ENCODE peak calls at places on chromosomes 11 and 22, in eight cellular contexts. One of them, this sample, is unnamed.

GRCh38 chr11:57425565-57426438 is 1.1 kb downstream of the SLC43A3 start:
- DNase-seq in endothelial cell of umbilical vein: peak; percentile 41
- DNase-seq in heart left ventricle: peak; percentile 72
- DNase-seq in right lobe of liver: peak; percentile 66
- DNase-seq in K562: no peak
- DNase-seq in ovary: peak; percentile 66
- DNase-seq in IMR-90: peak; percentile 14
- DNase-seq in H54: no peak
- DNase-seq in this sample: peak; percentile 58

GRCh38 chr22:48752451-48753380 is 1075.0 kb downstream of the BRD1 start:
- DNase-seq in endothelial cell of umbilical vein: no peak
- DNase-seq in heart left ventricle: no peak
- DNase-seq in right lobe of liver: no peak
- DNase-seq in K562: no peak
- DNase-seq in ovary: no peak
- DNase-seq in IMR-90: no peak
- DNase-seq in H54: no peak
- DNase-seq in this sample: no peak

GRCh38 chr22:20249797-20250354 is 18.2 kb downstream of the RTN4R start:
- DNase-seq in endothelial cell of umbilical vein: peak; percentile 30
- DNase-seq in heart left ventricle: no peak
- DNase-seq in right lobe of liver: peak; percentile 72
- DNase-seq in K562: no peak
- DNase-seq in ovary: peak; percentile 66
- DNase-seq in IMR-90: peak; percentile 39
- DNase-seq in H54: no peak
- DNase-seq in this sample: peak; percentile 86

GRCh38 chr11:78570031-78570430 is 4.6 kb downstream of the NARS2 start:
- DNase-seq in endothelial cell of umbilical vein: no peak
- DNase-seq in heart left ventricle: no peak
- DNase-seq in right lobe of liver: no peak
- DNase-seq in K562: no peak
- DNase-seq in ovary: no peak
- DNase-seq in IMR-90: no peak
- DNase-seq in H54: no peak
- DNase-seq in this sample: no peak

GRCh38 chr11:132475046-132475445 is 1057.3 kb downstream of the OPCML start:
- DNase-seq in endothelial cell of umbilical vein: no peak
- DNase-seq in heart left ventricle: no peak
- DNase-seq in right lobe of liver: no peak
- DNase-seq in K562: no peak
- DNase-seq in ovary: no peak
- DNase-seq in IMR-90: no peak
- DNase-seq in H54: no peak
- DNase-seq in this sample: no peak

GRCh38 chr11:95095858-95096587 is 6.4 kb downstream of the ENDOD1 start:
- DNase-seq in endothelial cell of umbilical vein: peak; percentile 40
- DNase-seq in heart left ventricle: no peak
- DNase-seq in right lobe of liver: no peak
- DNase-seq in K562: no peak
- DNase-seq in ovary: no peak
- DNase-seq in IMR-90: peak; percentile 53
- DNase-seq in H54: no peak
- DNase-seq in this sample: no peak

GRCh38 chr11:3614742-3615171 is 27.0 kb downstream of the ART5 start:
- DNase-seq in endothelial cell of umbilical vein: no peak
- DNase-seq in heart left ventricle: no peak
- DNase-seq in right lobe of liver: no peak
- DNase-seq in K562: no peak
- DNase-seq in ovary: no peak
- DNase-seq in IMR-90: no peak
- DNase-seq in H54: peak; percentile 47
- DNase-seq in this sample: no peak

GRCh38 chr11:1157645-1158591 is at the start of gene MUC5AC:
- DNase-seq in endothelial cell of umbilical vein: no peak
- DNase-seq in heart left ventricle: no peak
- DNase-seq in right lobe of liver: no peak
- DNase-seq in K562: no peak
- DNase-seq in ovary: no peak
- DNase-seq in IMR-90: no peak
- DNase-seq in H54: no peak
- DNase-seq in this sample: peak; percentile 19

GRCh38 chr11:19660076-19660475 is 52.6 kb upstream of the NAV2 start:
- DNase-seq in endothelial cell of umbilical vein: peak; percentile 60
- DNase-seq in heart left ventricle: no peak
- DNase-seq in right lobe of liver: no peak
- DNase-seq in K562: peak; percentile 57
- DNase-seq in ovary: no peak
- DNase-seq in IMR-90: peak; percentile 85
- DNase-seq in H54: peak; percentile 58
- DNase-seq in this sample: no peak

GRCh38 chr11:130178441-130178971 is 18.9 kb downstream of the ST14 start:
- DNase-seq in endothelial cell of umbilical vein: no peak
- DNase-seq in heart left ventricle: no peak
- DNase-seq in right lobe of liver: peak; percentile 63
- DNase-seq in K562: no peak
- DNase-seq in ovary: no peak
- DNase-seq in IMR-90: peak; percentile 10
- DNase-seq in H54: no peak
- DNase-seq in this sample: no peak

GRCh38 chr11:67371549-67372231 is 1.7 kb downstream of the CLCF1 start:
- DNase-seq in endothelial cell of umbilical vein: no peak
- DNase-seq in heart left ventricle: no peak
- DNase-seq in right lobe of liver: no peak
- DNase-seq in K562: peak; percentile 67
- DNase-seq in ovary: peak; percentile 45
- DNase-seq in IMR-90: peak; percentile 52
- DNase-seq in H54: no peak
- DNase-seq in this sample: peak; percentile 47

GRCh38 chr11:47413908-47414684 is 5.7 kb downstream of the SLC39A13 start:
- DNase-seq in endothelial cell of umbilical vein: no peak
- DNase-seq in heart left ventricle: peak; percentile 81
- DNase-seq in right lobe of liver: no peak
- DNase-seq in K562: no peak
- DNase-seq in ovary: no peak
- DNase-seq in IMR-90: peak; percentile 89
- DNase-seq in H54: no peak
- DNase-seq in this sample: no peak

GRCh38 chr11:130671801-130672700 is 223.6 kb downstream of the ADAMTS15 start:
- DNase-seq in endothelial cell of umbilical vein: no peak
- DNase-seq in heart left ventricle: peak; percentile 67
- DNase-seq in right lobe of liver: no peak
- DNase-seq in K562: no peak
- DNase-seq in ovary: peak; percentile 48
- DNase-seq in IMR-90: peak; percentile 94
- DNase-seq in H54: peak; percentile 7
- DNase-seq in this sample: peak; percentile 85

GRCh38 chr22:19703869-19704268 is 10.4 kb upstream of the SEPTIN5 start:
- DNase-seq in endothelial cell of umbilical vein: no peak
- DNase-seq in heart left ventricle: no peak
- DNase-seq in right lobe of liver: peak; percentile 41
- DNase-seq in K562: peak; percentile 29
- DNase-seq in ovary: no peak
- DNase-seq in IMR-90: no peak
- DNase-seq in H54: no peak
- DNase-seq in this sample: no peak

GRCh38 chr11:61345170-61345610 is 12.2 kb downstream of the TKFC start:
- DNase-seq in endothelial cell of umbilical vein: no peak
- DNase-seq in heart left ventricle: no peak
- DNase-seq in right lobe of liver: no peak
- DNase-seq in K562: no peak
- DNase-seq in ovary: no peak
- DNase-seq in IMR-90: no peak
- DNase-seq in H54: no peak
- DNase-seq in this sample: peak; percentile 52

GRCh38 chr22:23831781-23832180 is 7.0 kb downstream of the DERL3 start:
- DNase-seq in endothelial cell of umbilical vein: no peak
- DNase-seq in heart left ventricle: no peak
- DNase-seq in right lobe of liver: peak; percentile 37
- DNase-seq in K562: no peak
- DNase-seq in ovary: no peak
- DNase-seq in IMR-90: no peak
- DNase-seq in H54: no peak
- DNase-seq in this sample: no peak
- TF ChIP-seq POLR2A in endothelial cell of umbilical vein: no peak
- TF ChIP-seq POLR2A in heart left ventricle: no peak
- TF ChIP-seq POLR2A in right lobe of liver: no peak
- TF ChIP-seq POLR2A in K562: no peak
- TF ChIP-seq POLR2A in ovary: no peak
- TF ChIP-seq POLR2A in IMR-90: no peak
- TF ChIP-seq POLR2A in H54: no peak
- TF ChIP-seq POLR2A in this sample: no peak

GRCh38 chr22:44206696-44207095 is 26.0 kb downstream of the PARVG start:
- DNase-seq in endothelial cell of umbilical vein: no peak
- DNase-seq in heart left ventricle: no peak
- DNase-seq in right lobe of liver: no peak
- DNase-seq in K562: no peak
- DNase-seq in ovary: no peak
- DNase-seq in IMR-90: no peak
- DNase-seq in H54: no peak
- DNase-seq in this sample: no peak
- TF ChIP-seq POLR2A in endothelial cell of umbilical vein: no peak
- TF ChIP-seq POLR2A in heart left ventricle: no peak
- TF ChIP-seq POLR2A in right lobe of liver: no peak
- TF ChIP-seq POLR2A in K562: no peak
- TF ChIP-seq POLR2A in ovary: no peak
- TF ChIP-seq POLR2A in IMR-90: no peak
- TF ChIP-seq POLR2A in H54: no peak
- TF ChIP-seq POLR2A in this sample: no peak

GRCh38 chr22:40407021-40407761 is 36.8 kb downstream of the SGSM3 start:
- DNase-seq in endothelial cell of umbilical vein: no peak
- DNase-seq in heart left ventricle: no peak
- DNase-seq in right lobe of liver: peak; percentile 46
- DNase-seq in K562: no peak
- DNase-seq in ovary: no peak
- DNase-seq in IMR-90: no peak
- DNase-seq in H54: no peak
- DNase-seq in this sample: no peak
- TF ChIP-seq POLR2A in endothelial cell of umbilical vein: no peak
- TF ChIP-seq POLR2A in heart left ventricle: no peak
- TF ChIP-seq POLR2A in right lobe of liver: no peak
- TF ChIP-seq POLR2A in K562: no peak
- TF ChIP-seq POLR2A in ovary: no peak
- TF ChIP-seq POLR2A in IMR-90: no peak
- TF ChIP-seq POLR2A in H54: no peak
- TF ChIP-seq POLR2A in this sample: no peak

DNA sequence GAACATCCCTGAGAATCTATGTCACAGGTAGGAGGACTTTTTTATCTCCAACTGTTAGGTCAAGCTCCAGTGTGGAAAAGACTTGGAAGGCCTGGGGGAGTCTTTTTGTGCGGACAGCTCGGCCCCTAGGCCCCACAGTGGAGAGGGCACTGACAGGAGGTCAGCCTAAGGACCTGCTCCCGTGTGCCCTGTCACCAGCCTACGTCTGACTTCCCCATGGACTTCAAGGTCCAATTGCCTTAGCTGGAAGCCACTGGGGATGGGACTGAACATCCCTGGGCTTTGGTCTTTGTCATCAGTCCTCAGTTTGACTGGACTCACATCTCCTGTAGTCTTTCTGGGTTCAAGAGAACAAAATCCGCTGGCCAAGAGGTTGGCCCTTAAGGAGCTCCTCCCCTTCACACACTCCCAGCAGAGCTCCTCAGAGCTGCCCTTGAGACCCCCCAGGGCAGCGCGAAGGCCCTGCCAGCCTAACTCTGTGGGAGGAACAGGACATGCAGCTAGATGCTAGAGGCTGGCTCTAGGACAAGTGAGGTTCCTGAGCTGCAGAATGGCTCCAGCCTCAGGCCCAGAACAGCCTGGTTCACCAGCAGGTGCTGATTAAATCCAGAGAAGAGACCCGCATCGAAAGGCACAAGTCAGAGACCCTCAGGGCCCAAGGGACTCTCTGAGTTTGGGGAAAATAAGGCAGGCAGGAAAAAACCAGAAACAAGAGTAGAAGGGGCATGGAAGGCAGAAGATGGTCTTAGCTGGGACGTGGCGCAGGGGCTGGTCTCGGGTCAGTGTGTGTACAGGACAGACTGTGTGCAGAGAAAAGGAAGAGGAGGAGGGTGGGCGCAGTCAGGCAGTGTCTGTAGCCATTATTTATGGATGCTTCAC is 31.6 kb downstream of the PPP2R1B start:
- DNase-seq in endothelial cell of umbilical vein: peak; percentile 30
- DNase-seq in heart left ventricle: no peak
- DNase-seq in right lobe of liver: no peak
- DNase-seq in K562: no peak
- DNase-seq in ovary: no peak
- DNase-seq in IMR-90: no peak
- DNase-seq in H54: no peak
- DNase-seq in this sample: no peak
- TF ChIP-seq POLR2A in endothelial cell of umbilical vein: no peak
- TF ChIP-seq POLR2A in heart left ventricle: no peak
- TF ChIP-seq POLR2A in right lobe of liver: no peak
- TF ChIP-seq POLR2A in K562: no peak
- TF ChIP-seq POLR2A in ovary: peak; percentile 80
- TF ChIP-seq POLR2A in IMR-90: no peak
- TF ChIP-seq POLR2A in H54: no peak
- TF ChIP-seq POLR2A in this sample: no peak

GRCh38 chr11:120306519-120307242 is 18.4 kb upstream of the TLCD5 start:
- DNase-seq in endothelial cell of umbilical vein: peak; percentile 49
- DNase-seq in heart left ventricle: no peak
- DNase-seq in right lobe of liver: no peak
- DNase-seq in K562: peak; percentile 61
- DNase-seq in ovary: no peak
- DNase-seq in IMR-90: peak; percentile 91
- DNase-seq in H54: peak; percentile 62
- DNase-seq in this sample: peak; percentile 76
- TF ChIP-seq POLR2A in endothelial cell of umbilical vein: peak; percentile 18
- TF ChIP-seq POLR2A in heart left ventricle: no peak
- TF ChIP-seq POLR2A in right lobe of liver: no peak
- TF ChIP-seq POLR2A in K562: no peak
- TF ChIP-seq POLR2A in ovary: no peak
- TF ChIP-seq POLR2A in IMR-90: no peak
- TF ChIP-seq POLR2A in H54: no peak
- TF ChIP-seq POLR2A in this sample: no peak